ENCODE peak calls at places on chromosome 10, in nine cellular contexts. B is HL-60, J is GM23338, G is retinal pigment epithelial cell, E is OCI-M1, F is A673, Q is fibroblast of the aortic adventitia, P is HTR-8/SVneo, K is GM23248. I is an unnamed sample.

GRCh38 chr10:102342958-102343357 is 52.5 kb upstream of the NFKB2 start:
- DNase-seq in Q (peak; percentile 79), J (no peak), B (no peak), P (no peak), G (peak; percentile 76), K (peak; percentile 92), E (no peak), F (no peak), I (no peak)

GRCh38 chr10:35340975-35341374 is 4.7 kb downstream of the CCNY start:
- DNase-seq in J (no peak), F (no peak), E (no peak), Q (no peak), B (no peak), K (peak; percentile 33), P (no peak), G (no peak), I (peak; percentile 31)

GRCh38 chr10:92690211-92691041 is 671 bp downstream of the HHEX start:
- DNase-seq in K (peak; percentile 66), G (no peak), Q (peak; percentile 52), B (peak; percentile 82), F (peak; percentile 41), J (peak; percentile 52), P (peak; percentile 58), E (peak; percentile 96), I (peak; percentile 71)

GRCh38 chr10:86684305-86684704 is 16.0 kb downstream of the LDB3 start:
- DNase-seq in Q (peak; percentile 21), E (peak; percentile 63), B (no peak), K (peak; percentile 20), J (peak; percentile 60), G (no peak), P (peak; percentile 52), F (no peak), I (no peak)

GRCh38 chr10:4470231-4470840 is 355.7 kb upstream of the AKR1E2 start:
- DNase-seq in Q (peak; percentile 91), F (peak; percentile 67), E (no peak), G (no peak), J (no peak), K (peak; percentile 89), P (peak; percentile 53), B (no peak), I (no peak)

GRCh38 chr10:7717767-7718166 is 14.7 kb downstream of the ITIH2 start:
- DNase-seq in E (no peak), J (no peak), Q (no peak), G (no peak), K (no peak), F (no peak), B (no peak), P (no peak), I (peak; percentile 41)

GRCh38 chr10:43574035-43574892 is at the start of gene ZNF239:
- DNase-seq in K (peak; percentile 93), P (peak; percentile 86), J (peak; percentile 91), G (peak; percentile 37), E (peak; percentile 96), Q (peak; percentile 89), F (peak; percentile 88), B (no peak), I (peak; percentile 55)

GRCh38 chr10:71284544-71285179 is 34.4 kb upstream of the SLC29A3 start:
- DNase-seq in B (no peak), K (no peak), P (no peak), J (no peak), E (no peak), Q (no peak), F (no peak), G (no peak), I (no peak)

GRCh38 chr10:1374501-1374900 is 318.3 kb downstream of the WDR37 start:
- DNase-seq in P (no peak), K (no peak), J (no peak), Q (no peak), G (no peak), E (no peak), B (no peak), F (no peak), I (no peak)

GRCh38 chr10:79152423-79152817 is 83.7 kb downstream of the ZMIZ1 start:
- DNase-seq in J (no peak), E (no peak), B (no peak), Q (peak; percentile 77), P (no peak), F (no peak), K (peak; percentile 79), G (no peak), I (no peak)

GRCh38 chr10:110918269-110918632 is 729 bp downstream of the BBIP1 start:
- DNase-seq in P (peak; percentile 71), F (peak; percentile 95), K (peak; percentile 99), Q (peak; percentile 94), G (peak; percentile 80), B (peak; percentile 96), J (peak; percentile 99), E (no peak), I (peak; percentile 90)

GRCh38 chr10:110566472-110567200 is 859 bp upstream of the SMC3 start:
- DNase-seq in F (peak; percentile 57), Q (no peak), B (no peak), K (peak; percentile 53), E (no peak), P (peak; percentile 1), J (peak; percentile 18), G (no peak), I (no peak)

GRCh38 chr10:47264797-47265281 is 35.2 kb upstream of the GDF10 start:
- DNase-seq in G (no peak), K (no peak), P (no peak), E (no peak), Q (no peak), F (no peak), J (no peak), B (no peak), I (peak; percentile 37)

GRCh38 chr10:47176903-47177860 is 122.8 kb upstream of the GDF10 start:
- DNase-seq in G (no peak), Q (peak; percentile 85), K (peak; percentile 83), E (no peak), F (no peak), P (no peak), B (no peak), J (no peak), I (no peak)

GRCh38 chr10:51023611-51024010 is 50.7 kb upstream of the PRKG1 start:
- DNase-seq in J (no peak), Q (peak; percentile 52), F (no peak), P (no peak), K (no peak), E (no peak), G (no peak), B (no peak), I (no peak)

GRCh38 chr10:63588436-63589180 is 67.4 kb downstream of the REEP3 start:
- DNase-seq in B (no peak), K (peak; percentile 31), J (no peak), P (no peak), E (peak; percentile 21), F (no peak), Q (no peak), G (no peak), I (no peak)

GRCh38 chr10:22553452-22553995 is 160.9 kb downstream of the PIP4K2A start:
- DNase-seq in P (no peak), Q (no peak), J (no peak), K (no peak), E (no peak), F (no peak), G (peak; percentile 16), B (no peak), I (no peak)

GRCh38 chr10:18097524-18097923 is 42.7 kb upstream of the CACNB2 start:
- DNase-seq in Q (peak; percentile 63), F (no peak), K (peak; percentile 64), J (no peak), E (no peak), G (peak; percentile 9), B (no peak), P (no peak), I (no peak)

GRCh38 chr10:113056030-113056429 is 106.0 kb downstream of the TCF7L2 start:
- DNase-seq in P (no peak), J (no peak), B (no peak), K (no peak), F (no peak), Q (no peak), G (no peak), E (peak; percentile 32), I (no peak)

GRCh38 chr10:71451754-71452153 is 55.0 kb downstream of the CDH23 start:
- DNase-seq in G (no peak), P (no peak), Q (no peak), J (no peak), E (no peak), F (no peak), K (no peak), B (no peak), I (no peak)

GRCh38 chr10:116801658-116802057 is 47.6 kb upstream of the ENO4 start:
- DNase-seq in Q (no peak), P (no peak), J (no peak), G (no peak), K (no peak), F (no peak), E (no peak), B (no peak), I (no peak)

GRCh38 chr10:131214521-131215244 is 96.8 kb downstream of the TCERG1L start:
- DNase-seq in F (no peak), E (no peak), B (no peak), P (no peak), K (no peak), J (no peak), Q (no peak), G (no peak), I (no peak)

GRCh38 chr10:11236234-11236633 is 218.6 kb downstream of the CELF2 start:
- DNase-seq in J (no peak), K (no peak), B (no peak), P (no peak), F (no peak), E (no peak), Q (no peak), G (no peak), I (no peak)

I was measured in MV-4-11.